ENCODE peak calls at places on chromosome 17, in ten cellular contexts. T is kidney epithelial cell, Y is uterus, S is fibroblast of lung, X is choroid plexus epithelial cell, Q is Peyer's patch, C is vagina, L is SK-N-SH, O is heart right ventricle, R is OCI-LY7. G is an unnamed sample.
A peak's percentile ranks its signal among the peaks of the same experiment; 100 is the strongest.

GRCh38 chr17:3754458-3755334 is 31.0 kb downstream of the HASPIN start:
- DNase-seq in T (no peak), Y (no peak), S (no peak), X (no peak), Q (peak; percentile 82), C (peak; percentile 98), L (peak; percentile 79), O (no peak), R (no peak), G (peak; percentile 68)

GRCh38 chr17:8405499-8406016 is 7.9 kb upstream of the RNF222 start:
- DNase-seq in T (no peak), Y (no peak), S (no peak), X (no peak), Q (no peak), C (no peak), L (no peak), O (no peak), R (no peak), G (no peak)

GRCh38 chr17:527247-527646 is 174.6 kb upstream of the RPH3AL start:
- DNase-seq in T (no peak), Y (no peak), S (no peak), X (no peak), Q (no peak), C (no peak), L (no peak), O (no peak), R (no peak), G (no peak)

GRCh38 chr17:40895106-40895730 is 10.2 kb upstream of the KRT20 start:
- DNase-seq in T (no peak), Y (no peak), S (no peak), X (peak; percentile 20), Q (no peak), C (no peak), L (no peak), O (no peak), R (no peak), G (no peak)

GRCh38 chr17:74454197-74455024 is 12.0 kb upstream of the CD300A start:
- DNase-seq in T (no peak), Y (peak; percentile 90), S (peak; percentile 77), X (no peak), Q (no peak), C (no peak), L (no peak), O (peak; percentile 95), R (peak; percentile 48), G (no peak)

GRCh38 chr17:38350035-38350434 is 1.6 kb upstream of the SOCS7 start:
- DNase-seq in T (no peak), Y (no peak), S (no peak), X (no peak), Q (no peak), C (no peak), L (no peak), O (no peak), R (no peak), G (no peak)

GRCh38 chr17:8189041-8189710 is 804 bp downstream of the BORCS6 start:
- DNase-seq in T (no peak), Y (no peak), S (peak; percentile 24), X (peak; percentile 42), Q (peak; percentile 42), C (no peak), L (no peak), O (peak; percentile 41), R (no peak), G (peak; percentile 35)

GRCh38 chr17:63988741-63989621 is 9.2 kb upstream of the PRR29 start:
- DNase-seq in T (no peak), Y (no peak), S (no peak), X (peak; percentile 9), Q (no peak), C (no peak), L (no peak), O (no peak), R (no peak), G (no peak)

GRCh38 chr17:3916013-3916696 is at the start of gene P2RX1:
- DNase-seq in T (no peak), Y (no peak), S (no peak), X (no peak), Q (peak; percentile 72), C (no peak), L (no peak), O (no peak), R (peak; percentile 43), G (peak; percentile 55)

GRCh38 chr17:61648587-61648986 is 57.6 kb upstream of the NACA2 start:
- DNase-seq in T (no peak), Y (no peak), S (no peak), X (no peak), Q (no peak), C (no peak), L (no peak), O (no peak), R (no peak), G (no peak)

GRCh38 chr17:74798239-74798707 is 22.1 kb upstream of the NAT9 start:
- DNase-seq in T (no peak), Y (no peak), S (peak; percentile 21), X (peak; percentile 27), Q (no peak), C (no peak), L (no peak), O (no peak), R (no peak), G (no peak)

GRCh38 chr17:77503916-77504651 is 363.3 kb downstream of the SEC14L1 start:
- DNase-seq in T (no peak), Y (peak; percentile 9), S (no peak), X (no peak), Q (no peak), C (no peak), L (peak; percentile 59), O (no peak), R (no peak), G (no peak)

GRCh38 chr17:9401434-9401833 is 174.2 kb downstream of the STX8 start:
- DNase-seq in T (peak; percentile 56), Y (no peak), S (peak; percentile 92), X (peak; percentile 95), Q (no peak), C (no peak), L (no peak), O (no peak), R (no peak), G (no peak)

GRCh38 chr17:80918731-80919130 is 72.9 kb upstream of the CHMP6 start:
- DNase-seq in T (no peak), Y (no peak), S (no peak), X (no peak), Q (no peak), C (no peak), L (no peak), O (no peak), R (no peak), G (no peak)

DNA sequence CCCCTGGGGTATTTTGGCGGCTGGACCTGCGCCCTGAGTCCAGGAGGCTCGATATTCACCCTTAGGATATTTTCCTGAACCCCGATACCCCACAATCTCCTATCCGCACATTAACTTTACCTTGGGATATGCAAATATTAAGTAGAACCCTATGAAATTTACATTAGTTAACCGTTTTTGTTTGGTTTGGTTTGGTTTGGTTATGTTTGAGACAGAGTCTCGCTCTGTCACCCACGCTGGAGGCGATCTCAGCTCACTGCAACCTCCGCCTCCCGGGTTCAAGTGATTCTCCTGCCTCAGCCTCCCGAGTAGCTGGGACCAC is 9.3 kb upstream of the NAGS start:
- DNase-seq in T (no peak), Y (no peak), S (no peak), X (no peak), Q (no peak), C (no peak), L (no peak), O (no peak), R (no peak), G (no peak)
- TF ChIP-seq CTCF in T (no peak), Y (no peak), S (no peak), X (no peak), Q (no peak), C (no peak), L (no peak), O (no peak), R (peak; percentile 15), G (no peak)

DNA sequence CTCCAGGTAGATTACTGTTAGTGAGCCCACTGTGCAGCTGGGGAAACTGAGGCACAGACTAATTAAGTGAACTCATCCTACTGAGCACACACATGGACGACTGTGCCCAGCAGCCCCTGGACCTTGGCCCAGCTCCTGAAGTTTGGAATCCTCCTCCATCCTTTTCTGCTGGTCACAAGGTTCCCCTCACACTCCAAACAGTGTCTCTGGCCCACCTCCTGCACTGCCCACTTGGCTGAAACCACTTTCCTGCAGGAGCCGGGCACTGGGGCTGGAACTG is 3.6 kb downstream of the RHBDF2 start:
- DNase-seq in T (no peak), Y (no peak), S (no peak), X (no peak), Q (no peak), C (no peak), L (no peak), O (no peak), R (no peak), G (no peak)
- H3K4me3 ChIP-seq in T (no peak overlapping the region), Y (no peak overlapping the region), S (no peak overlapping the region), X (peak overlapping the region; percentile 37), Q (no peak overlapping the region), C (peak overlapping the region; percentile 0), L (no peak overlapping the region), O (peak overlapping the region; percentile 2), R (peak overlapping the region; percentile 96), G (peak overlapping the region; percentile 72)

GRCh38 chr17:66192378-66192687 is 400 bp upstream of the CEP112 start:
- DNase-seq in T (no peak), Y (no peak), S (no peak), X (no peak), Q (no peak), C (no peak), L (no peak), O (no peak), R (no peak), G (no peak)

GRCh38 chr17:66185842-66186241 is 6.1 kb downstream of the CEP112 start:
- DNase-seq in T (no peak), Y (no peak), S (no peak), X (no peak), Q (no peak), C (no peak), L (no peak), O (no peak), R (no peak), G (no peak)

GRCh38 chr17:66190738-66191606 is 961 bp downstream of the CEP112 start:
- DNase-seq in T (no peak), Y (no peak), S (peak; percentile 84), X (peak; percentile 84), Q (no peak), C (no peak), L (peak; percentile 49), O (no peak), R (no peak), G (no peak)

GRCh38 chr17:66187718-66188117 is 4.2 kb downstream of the CEP112 start:
- DNase-seq in T (no peak), Y (no peak), S (no peak), X (no peak), Q (no peak), C (no peak), L (no peak), O (no peak), R (no peak), G (no peak)

GRCh38 chr17:66191607-66192377 is at the start of gene CEP112:
- DNase-seq in T (peak; percentile 23), Y (peak; percentile 76), S (peak; percentile 72), X (peak; percentile 78), Q (peak; percentile 85), C (no peak), L (peak; percentile 97), O (peak; percentile 84), R (peak; percentile 93), G (peak; percentile 86)
- TF ChIP-seq CTCF in T (no peak), Y (peak; percentile 14), S (no peak), X (no peak), Q (peak; percentile 12), C (no peak), L (no peak), O (peak; percentile 38), R (no peak), G (no peak)

GRCh38 chr17:82339634-82340580 is 6.3 kb upstream of the SECTM1 start:
- DNase-seq in T (no peak), Y (no peak), S (no peak), X (no peak), Q (no peak), C (no peak), L (no peak), O (no peak), R (no peak), G (no peak)
- H3K4me3 ChIP-seq in T (no peak overlapping the region), Y (peak overlapping the region; percentile 34), S (no peak overlapping the region), X (no peak overlapping the region), Q (no peak overlapping the region), C (peak overlapping the region; percentile 36), L (peak overlapping the region; percentile 30), O (no peak overlapping the region), R (no peak overlapping the region), G (no peak overlapping the region)

G was measured in GM12865.